ENCODE peak calls at places on chromosomes 4 and X, in nine cellular contexts. One of them, this sample, is unnamed.

GRCh38 chrX:134460005-134460860 is at the start of gene HPRT1:
- DNase-seq in mesenchymal stem cell: peak; percentile 77
- DNase-seq in endodermal cell: peak; percentile 93
- DNase-seq in adipocyte: peak; percentile 82
- DNase-seq in HCT116: peak; percentile 38
- DNase-seq in HepG2: peak; percentile 35
- DNase-seq in GM12878: no peak
- DNase-seq in fibroblast of lung: peak; percentile 69
- DNase-seq in NT2/D1: peak; percentile 9
- DNase-seq in this sample: no peak

GRCh38 chr4:156545003-156545785 is 426.4 kb downstream of the PDGFC start:
- DNase-seq in GM12878: no peak
- DNase-seq in NT2/D1: no peak
- DNase-seq in mesenchymal stem cell: peak; percentile 76
- DNase-seq in HCT116: no peak
- DNase-seq in endodermal cell: no peak
- DNase-seq in fibroblast of lung: peak; percentile 70
- DNase-seq in HepG2: no peak
- DNase-seq in adipocyte: peak; percentile 65
- DNase-seq in this sample: no peak

GRCh38 chrX:65866146-65866545 is 173.7 kb downstream of the VSIG4 start:
- DNase-seq in adipocyte: no peak
- DNase-seq in HepG2: no peak
- DNase-seq in GM12878: peak; percentile 55
- DNase-seq in endodermal cell: no peak
- DNase-seq in NT2/D1: no peak
- DNase-seq in HCT116: no peak
- DNase-seq in fibroblast of lung: no peak
- DNase-seq in mesenchymal stem cell: no peak
- DNase-seq in this sample: no peak

GRCh38 chrX:49209434-49210251 is 9.7 kb upstream of the SYP start:
- DNase-seq in fibroblast of lung: no peak
- DNase-seq in GM12878: no peak
- DNase-seq in endodermal cell: peak; percentile 71
- DNase-seq in NT2/D1: no peak
- DNase-seq in adipocyte: no peak
- DNase-seq in HepG2: no peak
- DNase-seq in mesenchymal stem cell: no peak
- DNase-seq in HCT116: no peak
- DNase-seq in this sample: no peak

GRCh38 chr4:189059996-189060570 is 880.6 kb upstream of the FRG1 start:
- DNase-seq in NT2/D1: no peak
- DNase-seq in endodermal cell: no peak
- DNase-seq in GM12878: no peak
- DNase-seq in HCT116: no peak
- DNase-seq in fibroblast of lung: no peak
- DNase-seq in HepG2: no peak
- DNase-seq in mesenchymal stem cell: peak; percentile 33
- DNase-seq in adipocyte: peak; percentile 3
- DNase-seq in this sample: no peak

GRCh38 chrX:54695231-54695630 is 102.8 kb downstream of the ITIH6 start:
- DNase-seq in NT2/D1: no peak
- DNase-seq in fibroblast of lung: peak; percentile 1
- DNase-seq in GM12878: no peak
- DNase-seq in HepG2: no peak
- DNase-seq in HCT116: no peak
- DNase-seq in adipocyte: peak; percentile 28
- DNase-seq in endodermal cell: no peak
- DNase-seq in mesenchymal stem cell: peak; percentile 18
- DNase-seq in this sample: no peak

GRCh38 chrX:626745-627509 is 3.7 kb upstream of the SHOX start:
- DNase-seq in mesenchymal stem cell: no peak
- DNase-seq in adipocyte: no peak
- DNase-seq in GM12878: no peak
- DNase-seq in HepG2: no peak
- DNase-seq in fibroblast of lung: no peak
- DNase-seq in endodermal cell: peak; percentile 53
- DNase-seq in NT2/D1: no peak
- DNase-seq in HCT116: no peak
- DNase-seq in this sample: no peak

GRCh38 chr4:42397635-42398447 is 553 bp downstream of the SHISA3 start:
- DNase-seq in GM12878: no peak
- DNase-seq in endodermal cell: peak; percentile 83
- DNase-seq in HepG2: no peak
- DNase-seq in NT2/D1: no peak
- DNase-seq in adipocyte: no peak
- DNase-seq in fibroblast of lung: peak; percentile 45
- DNase-seq in HCT116: no peak
- DNase-seq in mesenchymal stem cell: peak; percentile 51
- DNase-seq in this sample: no peak

GRCh38 chr4:39528056-39528465 is 822 bp upstream of the UGDH start:
- DNase-seq in mesenchymal stem cell: peak; percentile 91
- DNase-seq in endodermal cell: no peak
- DNase-seq in GM12878: no peak
- DNase-seq in HepG2: no peak
- DNase-seq in HCT116: no peak
- DNase-seq in fibroblast of lung: peak; percentile 85
- DNase-seq in adipocyte: peak; percentile 90
- DNase-seq in NT2/D1: no peak
- DNase-seq in this sample: no peak

GRCh38 chr4:47557255-47557654 is 72.2 kb downstream of the ATP10D start:
- DNase-seq in adipocyte: no peak
- DNase-seq in GM12878: no peak
- DNase-seq in HCT116: no peak
- DNase-seq in NT2/D1: no peak
- DNase-seq in fibroblast of lung: no peak
- DNase-seq in HepG2: no peak
- DNase-seq in endodermal cell: no peak
- DNase-seq in mesenchymal stem cell: no peak
- DNase-seq in this sample: no peak

GRCh38 chrX:8144925-8145324 is 26.1 kb downstream of the VCX2 start:
- DNase-seq in mesenchymal stem cell: no peak
- DNase-seq in NT2/D1: no peak
- DNase-seq in HCT116: no peak
- DNase-seq in fibroblast of lung: no peak
- DNase-seq in adipocyte: no peak
- DNase-seq in HepG2: no peak
- DNase-seq in endodermal cell: no peak
- DNase-seq in GM12878: no peak
- DNase-seq in this sample: no peak

GRCh38 chr4:56099378-56099786 is 150.6 kb downstream of the CEP135 start:
- DNase-seq in GM12878: no peak
- DNase-seq in adipocyte: no peak
- DNase-seq in fibroblast of lung: no peak
- DNase-seq in NT2/D1: no peak
- DNase-seq in HCT116: no peak
- DNase-seq in endodermal cell: no peak
- DNase-seq in mesenchymal stem cell: no peak
- DNase-seq in HepG2: no peak
- DNase-seq in this sample: no peak

GRCh38 chr4:118981839-118982381 is 93.3 kb downstream of the SYNPO2 start:
- DNase-seq in HCT116: peak; percentile 55
- DNase-seq in NT2/D1: peak; percentile 33
- DNase-seq in endodermal cell: peak; percentile 81
- DNase-seq in adipocyte: peak; percentile 97
- DNase-seq in fibroblast of lung: peak; percentile 86
- DNase-seq in mesenchymal stem cell: peak; percentile 79
- DNase-seq in HepG2: peak; percentile 56
- DNase-seq in GM12878: no peak
- DNase-seq in this sample: no peak

GRCh38 chr4:153374471-153374870 is 30.0 kb downstream of the MND1 start:
- DNase-seq in HepG2: no peak
- DNase-seq in GM12878: no peak
- DNase-seq in NT2/D1: no peak
- DNase-seq in endodermal cell: no peak
- DNase-seq in adipocyte: peak; percentile 61
- DNase-seq in fibroblast of lung: no peak
- DNase-seq in HCT116: no peak
- DNase-seq in mesenchymal stem cell: no peak
- DNase-seq in this sample: peak; percentile 40

DNA sequence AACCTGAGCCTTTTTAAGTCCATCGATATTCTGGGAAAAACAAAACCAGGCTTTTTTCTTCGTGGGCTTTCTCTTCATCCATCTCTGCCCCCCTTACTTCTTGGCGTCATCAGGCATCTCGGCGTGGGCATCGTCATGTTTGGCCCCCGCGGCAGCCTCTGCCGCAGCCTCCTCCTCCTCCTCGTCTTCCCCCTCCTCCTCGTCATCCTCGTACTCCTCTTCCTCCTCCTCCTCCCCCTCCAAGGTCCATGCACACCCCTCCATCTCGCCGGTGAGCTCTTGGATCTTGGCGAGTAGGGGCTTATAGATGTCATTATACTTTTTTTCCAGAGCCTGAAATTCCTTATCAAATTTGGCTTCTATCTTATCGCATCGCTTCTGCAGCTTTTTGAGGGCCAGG is 516 bp downstream of the NAP1L5 start:
- DNase-seq in mesenchymal stem cell: peak; percentile 28
- DNase-seq in adipocyte: peak; percentile 65
- DNase-seq in GM12878: no peak
- DNase-seq in fibroblast of lung: peak; percentile 52
- DNase-seq in NT2/D1: no peak
- DNase-seq in endodermal cell: no peak
- DNase-seq in HCT116: no peak
- DNase-seq in HepG2: no peak
- DNase-seq in this sample: no peak
- H3K9ac ChIP-seq in mesenchymal stem cell: peak overlapping the region; percentile 89
- H3K9ac ChIP-seq in adipocyte: peak overlapping the region; percentile 81
- H3K9ac ChIP-seq in GM12878: peak overlapping the region; percentile 57
- H3K9ac ChIP-seq in fibroblast of lung: peak overlapping the region; percentile 81
- H3K9ac ChIP-seq in NT2/D1: peak overlapping the region; percentile 75
- H3K9ac ChIP-seq in endodermal cell: no peak overlapping the region
- H3K9ac ChIP-seq in HCT116: peak overlapping the region; percentile 32
- H3K9ac ChIP-seq in HepG2: peak overlapping the region; percentile 32
- H3K9ac ChIP-seq in this sample: peak overlapping the region; percentile 49

DNA sequence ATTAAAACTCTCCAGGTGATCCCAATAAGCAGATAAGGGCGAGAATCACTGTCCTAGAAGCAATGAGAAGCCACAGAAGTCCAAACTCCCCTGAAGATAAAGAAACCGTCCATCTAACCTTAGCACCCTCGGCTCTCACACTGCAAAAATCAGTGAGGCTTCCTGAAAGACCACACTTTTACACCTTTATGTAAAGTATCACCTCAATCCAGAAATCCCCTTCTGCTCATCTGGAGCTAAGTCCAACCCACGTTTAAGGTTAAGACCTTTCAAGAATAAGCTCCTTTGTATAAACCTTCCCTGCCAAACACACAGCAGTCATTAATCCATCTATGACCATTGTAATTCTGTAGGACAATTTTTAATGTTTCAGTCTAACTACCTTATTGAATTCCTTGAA is 41.7 kb downstream of the LIN54 start:
- DNase-seq in HCT116: no peak
- DNase-seq in fibroblast of lung: no peak
- DNase-seq in adipocyte: no peak
- DNase-seq in mesenchymal stem cell: no peak
- DNase-seq in HepG2: no peak
- DNase-seq in endodermal cell: no peak
- DNase-seq in GM12878: no peak
- DNase-seq in NT2/D1: no peak
- DNase-seq in this sample: no peak
- H3K36me3 ChIP-seq in HCT116: peaks cover 2% of the 10 kb centered on the region
- H3K36me3 ChIP-seq in fibroblast of lung: peaks cover 2% of the 10 kb centered on the region
- H3K36me3 ChIP-seq in adipocyte: peaks cover 41% of the 10 kb centered on the region
- H3K36me3 ChIP-seq in mesenchymal stem cell: no peaks in the 10 kb centered on the region
- H3K36me3 ChIP-seq in HepG2: peaks cover 9% of the 10 kb centered on the region
- H3K36me3 ChIP-seq in endodermal cell: peaks cover 46% of the 10 kb centered on the region
- H3K36me3 ChIP-seq in GM12878: peaks cover 4% of the 10 kb centered on the region
- H3K36me3 ChIP-seq in NT2/D1: peaks cover 15% of the 10 kb centered on the region
- H3K36me3 ChIP-seq in this sample: peaks cover 24% of the 10 kb centered on the region

GRCh38 chrX:107711521-107712041 is 64.0 kb downstream of the TSC22D3 start:
- DNase-seq in HepG2: no peak
- DNase-seq in NT2/D1: no peak
- DNase-seq in adipocyte: no peak
- DNase-seq in mesenchymal stem cell: peak; percentile 71
- DNase-seq in HCT116: no peak
- DNase-seq in GM12878: no peak
- DNase-seq in endodermal cell: peak; percentile 47
- DNase-seq in fibroblast of lung: no peak
- DNase-seq in this sample: no peak
- H3K9ac ChIP-seq in HepG2: peak overlapping the region; percentile 22
- H3K9ac ChIP-seq in NT2/D1: no peak overlapping the region
- H3K9ac ChIP-seq in adipocyte: peak overlapping the region; percentile 57
- H3K9ac ChIP-seq in mesenchymal stem cell: peak overlapping the region; percentile 82
- H3K9ac ChIP-seq in HCT116: no peak overlapping the region
- H3K9ac ChIP-seq in GM12878: no peak overlapping the region
- H3K9ac ChIP-seq in endodermal cell: no peak overlapping the region
- H3K9ac ChIP-seq in fibroblast of lung: no peak overlapping the region
- H3K9ac ChIP-seq in this sample: no peak overlapping the region

GRCh38 chr4:77728420-77728819 is 90.7 kb downstream of the CNOT6L start:
- DNase-seq in mesenchymal stem cell: no peak
- DNase-seq in endodermal cell: no peak
- DNase-seq in HepG2: no peak
- DNase-seq in NT2/D1: no peak
- DNase-seq in adipocyte: no peak
- DNase-seq in GM12878: no peak
- DNase-seq in fibroblast of lung: no peak
- DNase-seq in HCT116: no peak
- DNase-seq in this sample: no peak
- H3K36me3 ChIP-seq in mesenchymal stem cell: no peaks in the 10 kb centered on the region
- H3K36me3 ChIP-seq in endodermal cell: peaks cover 7% of the 10 kb centered on the region
- H3K36me3 ChIP-seq in HepG2: peaks cover 6% of the 10 kb centered on the region
- H3K36me3 ChIP-seq in NT2/D1: peaks cover 11% of the 10 kb centered on the region
- H3K36me3 ChIP-seq in adipocyte: peaks cover 16% of the 10 kb centered on the region
- H3K36me3 ChIP-seq in GM12878: no peaks in the 10 kb centered on the region
- H3K36me3 ChIP-seq in fibroblast of lung: no peaks in the 10 kb centered on the region
- H3K36me3 ChIP-seq in HCT116: no peaks in the 10 kb centered on the region
- H3K36me3 ChIP-seq in this sample: peaks cover 20% of the 10 kb centered on the region